ENCODE peak calls at places on chromosomes 4 and X, in eight cellular contexts. One of them, this sample, is unnamed. For H3K4me1, the result is how much of the 10 kb centered on the place peaks cover.

GRCh38 chr4:65071532-65071931 is 598.8 kb downstream of the EPHA5 start:
- DNase-seq in CD8-positive, alpha-beta T cell: no peak
- DNase-seq in ascending aorta: no peak
- DNase-seq in lower lobe of right lung: no peak
- DNase-seq in heart right ventricle: no peak
- DNase-seq in tibial nerve: no peak
- DNase-seq in pancreas: no peak
- DNase-seq in astrocyte: peak
- DNase-seq in this sample: no peak

GRCh38 chrX:13125188-13125587 is 80.8 kb upstream of the FAM9C start:
- DNase-seq in astrocyte: no peak
- DNase-seq in tibial nerve: no peak
- DNase-seq in lower lobe of right lung: no peak
- DNase-seq in heart right ventricle: no peak
- DNase-seq in CD8-positive, alpha-beta T cell: no peak
- DNase-seq in ascending aorta: no peak
- DNase-seq in pancreas: no peak
- DNase-seq in this sample: no peak

GRCh38 chrX:20487227-20487626 is 220.5 kb upstream of the RPS6KA3 start:
- DNase-seq in astrocyte: peak
- DNase-seq in lower lobe of right lung: no peak
- DNase-seq in heart right ventricle: no peak
- DNase-seq in pancreas: no peak
- DNase-seq in CD8-positive, alpha-beta T cell: no peak
- DNase-seq in tibial nerve: no peak
- DNase-seq in ascending aorta: no peak
- DNase-seq in this sample: no peak

GRCh38 chr4:119227690-119228089 is 15.2 kb downstream of the USP53 start:
- DNase-seq in CD8-positive, alpha-beta T cell: no peak
- DNase-seq in ascending aorta: no peak
- DNase-seq in lower lobe of right lung: no peak
- DNase-seq in pancreas: no peak
- DNase-seq in astrocyte: peak
- DNase-seq in heart right ventricle: no peak
- DNase-seq in tibial nerve: no peak
- DNase-seq in this sample: no peak

GRCh38 chr4:91734682-91735081 is 569.1 kb upstream of the GRID2 start:
- DNase-seq in pancreas: no peak
- DNase-seq in CD8-positive, alpha-beta T cell: no peak
- DNase-seq in astrocyte: no peak
- DNase-seq in lower lobe of right lung: no peak
- DNase-seq in heart right ventricle: no peak
- DNase-seq in tibial nerve: no peak
- DNase-seq in ascending aorta: no peak
- DNase-seq in this sample: no peak

GRCh38 chr4:101230806-101231426 is 116.4 kb downstream of the PPP3CA start:
- DNase-seq in CD8-positive, alpha-beta T cell: no peak
- DNase-seq in pancreas: no peak
- DNase-seq in ascending aorta: no peak
- DNase-seq in astrocyte: no peak
- DNase-seq in tibial nerve: no peak
- DNase-seq in lower lobe of right lung: no peak
- DNase-seq in heart right ventricle: no peak
- DNase-seq in this sample: no peak

GRCh38 chr4:81470456-81471327 is 1.0 kb downstream of the RASGEF1B start:
- DNase-seq in lower lobe of right lung: peak
- DNase-seq in tibial nerve: peak
- DNase-seq in CD8-positive, alpha-beta T cell: peak
- DNase-seq in pancreas: peak
- DNase-seq in astrocyte: no peak
- DNase-seq in ascending aorta: peak
- DNase-seq in heart right ventricle: peak
- DNase-seq in this sample: peak

GRCh38 chr4:112633477-112634235 is 3.1 kb downstream of the ZGRF1 start:
- DNase-seq in CD8-positive, alpha-beta T cell: no peak
- DNase-seq in tibial nerve: no peak
- DNase-seq in ascending aorta: no peak
- DNase-seq in pancreas: no peak
- DNase-seq in lower lobe of right lung: no peak
- DNase-seq in heart right ventricle: no peak
- DNase-seq in astrocyte: peak
- DNase-seq in this sample: no peak

GRCh38 chrX:318068-318738 is 393 bp downstream of the GTPBP6 start:
- DNase-seq in CD8-positive, alpha-beta T cell: peak
- DNase-seq in lower lobe of right lung: peak
- DNase-seq in pancreas: peak
- DNase-seq in ascending aorta: peak
- DNase-seq in tibial nerve: peak
- DNase-seq in heart right ventricle: peak
- DNase-seq in astrocyte: peak
- DNase-seq in this sample: peak

GRCh38 chr4:4852591-4853362 is 6.7 kb upstream of the MSX1 start:
- DNase-seq in CD8-positive, alpha-beta T cell: no peak
- DNase-seq in heart right ventricle: no peak
- DNase-seq in pancreas: no peak
- DNase-seq in astrocyte: peak
- DNase-seq in ascending aorta: no peak
- DNase-seq in lower lobe of right lung: no peak
- DNase-seq in tibial nerve: no peak
- DNase-seq in this sample: peak

GRCh38 chr4:7802093-7802726 is 137.5 kb downstream of the AFAP1 start:
- DNase-seq in pancreas: peak
- DNase-seq in CD8-positive, alpha-beta T cell: peak
- DNase-seq in heart right ventricle: peak
- DNase-seq in astrocyte: peak
- DNase-seq in ascending aorta: no peak
- DNase-seq in tibial nerve: peak
- DNase-seq in lower lobe of right lung: peak
- DNase-seq in this sample: peak

GRCh38 chr4:84804126-84804525 is 162.4 kb downstream of the WDFY3 start:
- DNase-seq in lower lobe of right lung: no peak
- DNase-seq in CD8-positive, alpha-beta T cell: no peak
- DNase-seq in pancreas: no peak
- DNase-seq in heart right ventricle: no peak
- DNase-seq in astrocyte: peak
- DNase-seq in tibial nerve: no peak
- DNase-seq in ascending aorta: no peak
- DNase-seq in this sample: no peak

GRCh38 chrX:129779747-129780146 is at the start of gene SASH3:
- DNase-seq in astrocyte: no peak
- DNase-seq in lower lobe of right lung: peak
- DNase-seq in ascending aorta: peak
- DNase-seq in heart right ventricle: peak
- DNase-seq in tibial nerve: peak
- DNase-seq in pancreas: no peak
- DNase-seq in CD8-positive, alpha-beta T cell: peak
- DNase-seq in this sample: peak

GRCh38 chr4:124018383-124019317 is 622.1 kb downstream of the SPRY1 start:
- DNase-seq in heart right ventricle: peak
- DNase-seq in ascending aorta: no peak
- DNase-seq in CD8-positive, alpha-beta T cell: no peak
- DNase-seq in pancreas: no peak
- DNase-seq in tibial nerve: peak
- DNase-seq in astrocyte: peak
- DNase-seq in lower lobe of right lung: no peak
- DNase-seq in this sample: no peak

GRCh38 chr4:115234405-115235093 is 121.1 kb upstream of the NDST4 start:
- DNase-seq in heart right ventricle: no peak
- DNase-seq in pancreas: no peak
- DNase-seq in tibial nerve: peak
- DNase-seq in CD8-positive, alpha-beta T cell: no peak
- DNase-seq in astrocyte: no peak
- DNase-seq in lower lobe of right lung: no peak
- DNase-seq in ascending aorta: no peak
- DNase-seq in this sample: no peak

GRCh38 chr4:150257338-150257737 is 179.1 kb downstream of the DCLK2 start:
- DNase-seq in astrocyte: no peak
- DNase-seq in tibial nerve: no peak
- DNase-seq in pancreas: no peak
- DNase-seq in CD8-positive, alpha-beta T cell: no peak
- DNase-seq in ascending aorta: no peak
- DNase-seq in lower lobe of right lung: no peak
- DNase-seq in heart right ventricle: no peak
- DNase-seq in this sample: no peak

GRCh38 chr4:64545593-64545992 is 136.3 kb upstream of the TECRL start:
- DNase-seq in heart right ventricle: no peak
- DNase-seq in tibial nerve: no peak
- DNase-seq in lower lobe of right lung: no peak
- DNase-seq in pancreas: no peak
- DNase-seq in ascending aorta: no peak
- DNase-seq in astrocyte: no peak
- DNase-seq in CD8-positive, alpha-beta T cell: no peak
- DNase-seq in this sample: peak

GRCh38 chr4:37604464-37604863 is 81.7 kb downstream of the RELL1 start:
- DNase-seq in ascending aorta: no peak
- DNase-seq in CD8-positive, alpha-beta T cell: no peak
- DNase-seq in lower lobe of right lung: no peak
- DNase-seq in pancreas: no peak
- DNase-seq in astrocyte: peak
- DNase-seq in heart right ventricle: no peak
- DNase-seq in tibial nerve: no peak
- DNase-seq in this sample: no peak

GRCh38 chr4:89583106-89583505 is 253.9 kb downstream of the SNCA start:
- DNase-seq in astrocyte: no peak
- DNase-seq in CD8-positive, alpha-beta T cell: no peak
- DNase-seq in pancreas: no peak
- DNase-seq in lower lobe of right lung: no peak
- DNase-seq in heart right ventricle: no peak
- DNase-seq in tibial nerve: no peak
- DNase-seq in ascending aorta: no peak
- DNase-seq in this sample: no peak

GRCh38 chr4:152983221-152983620 is 47.1 kb downstream of the FHDC1 start:
- DNase-seq in tibial nerve: no peak
- DNase-seq in pancreas: no peak
- DNase-seq in heart right ventricle: no peak
- DNase-seq in ascending aorta: no peak
- DNase-seq in CD8-positive, alpha-beta T cell: no peak
- DNase-seq in lower lobe of right lung: no peak
- DNase-seq in astrocyte: peak
- DNase-seq in this sample: no peak

GRCh38 chrX:132815643-132816042 is 142.8 kb downstream of the HS6ST2 start:
- DNase-seq in heart right ventricle: no peak
- DNase-seq in lower lobe of right lung: no peak
- DNase-seq in astrocyte: no peak
- DNase-seq in CD8-positive, alpha-beta T cell: no peak
- DNase-seq in ascending aorta: no peak
- DNase-seq in pancreas: no peak
- DNase-seq in tibial nerve: no peak
- DNase-seq in this sample: no peak

GRCh38 chr4:5469151-5469775 is 239.1 kb downstream of the EVC2 start:
- DNase-seq in ascending aorta: no peak
- DNase-seq in lower lobe of right lung: no peak
- DNase-seq in CD8-positive, alpha-beta T cell: no peak
- DNase-seq in astrocyte: no peak
- DNase-seq in tibial nerve: no peak
- DNase-seq in pancreas: no peak
- DNase-seq in heart right ventricle: no peak
- DNase-seq in this sample: no peak

GRCh38 chr4:128060130-128060619 is 937 bp upstream of the LARP1B start:
- DNase-seq in pancreas: no peak
- DNase-seq in heart right ventricle: no peak
- DNase-seq in tibial nerve: no peak
- DNase-seq in CD8-positive, alpha-beta T cell: no peak
- DNase-seq in astrocyte: no peak
- DNase-seq in ascending aorta: no peak
- DNase-seq in lower lobe of right lung: no peak
- DNase-seq in this sample: no peak

GRCh38 chrX:68824565-68825125 is 4.2 kb upstream of the EFNB1 start:
- DNase-seq in tibial nerve: no peak
- DNase-seq in CD8-positive, alpha-beta T cell: no peak
- DNase-seq in lower lobe of right lung: no peak
- DNase-seq in ascending aorta: no peak
- DNase-seq in pancreas: no peak
- DNase-seq in heart right ventricle: no peak
- DNase-seq in astrocyte: no peak
- DNase-seq in this sample: no peak

GRCh38 chrX:21972721-21973120 is 32.2 kb downstream of the SMS start:
- DNase-seq in ascending aorta: no peak
- DNase-seq in lower lobe of right lung: no peak
- DNase-seq in pancreas: no peak
- DNase-seq in heart right ventricle: no peak
- DNase-seq in CD8-positive, alpha-beta T cell: peak
- DNase-seq in tibial nerve: no peak
- DNase-seq in astrocyte: peak
- DNase-seq in this sample: no peak

GRCh38 chr4:65391814-65392213 is 278.5 kb downstream of the EPHA5 start:
- DNase-seq in CD8-positive, alpha-beta T cell: no peak
- DNase-seq in pancreas: no peak
- DNase-seq in lower lobe of right lung: no peak
- DNase-seq in astrocyte: no peak
- DNase-seq in heart right ventricle: no peak
- DNase-seq in tibial nerve: no peak
- DNase-seq in ascending aorta: no peak
- DNase-seq in this sample: no peak

GRCh38 chr4:184165291-184165690 is 52.4 kb downstream of the ENPP6 start:
- DNase-seq in tibial nerve: no peak
- DNase-seq in ascending aorta: no peak
- DNase-seq in astrocyte: peak
- DNase-seq in CD8-positive, alpha-beta T cell: no peak
- DNase-seq in lower lobe of right lung: no peak
- DNase-seq in heart right ventricle: no peak
- DNase-seq in pancreas: no peak
- DNase-seq in this sample: no peak

GRCh38 chr4:19969492-19969891 is 282.2 kb upstream of the SLIT2 start:
- DNase-seq in pancreas: no peak
- DNase-seq in lower lobe of right lung: no peak
- DNase-seq in heart right ventricle: no peak
- DNase-seq in ascending aorta: no peak
- DNase-seq in astrocyte: no peak
- DNase-seq in tibial nerve: no peak
- DNase-seq in CD8-positive, alpha-beta T cell: no peak
- DNase-seq in this sample: no peak
- TF ChIP-seq CTCF in pancreas: no peak
- TF ChIP-seq CTCF in lower lobe of right lung: no peak
- TF ChIP-seq CTCF in heart right ventricle: no peak
- TF ChIP-seq CTCF in ascending aorta: no peak
- TF ChIP-seq CTCF in astrocyte: no peak
- TF ChIP-seq CTCF in tibial nerve: no peak
- TF ChIP-seq CTCF in CD8-positive, alpha-beta T cell: no peak
- TF ChIP-seq CTCF in this sample: no peak

GRCh38 chr4:26820346-26820745 is 40.3 kb upstream of the STIM2 start:
- DNase-seq in ascending aorta: no peak
- DNase-seq in lower lobe of right lung: no peak
- DNase-seq in heart right ventricle: no peak
- DNase-seq in pancreas: no peak
- DNase-seq in tibial nerve: no peak
- DNase-seq in astrocyte: no peak
- DNase-seq in CD8-positive, alpha-beta T cell: no peak
- DNase-seq in this sample: no peak
- H3K4me1 ChIP-seq in ascending aorta: under half
- H3K4me1 ChIP-seq in lower lobe of right lung: under half
- H3K4me1 ChIP-seq in heart right ventricle: under half
- H3K4me1 ChIP-seq in pancreas: under half
- H3K4me1 ChIP-seq in tibial nerve: under half
- H3K4me1 ChIP-seq in astrocyte: under half
- H3K4me1 ChIP-seq in CD8-positive, alpha-beta T cell: under half
- H3K4me1 ChIP-seq in this sample: under half

GRCh38 chr4:13933163-13933562 is 305.6 kb upstream of the BOD1L1 start:
- DNase-seq in CD8-positive, alpha-beta T cell: no peak
- DNase-seq in astrocyte: peak
- DNase-seq in heart right ventricle: no peak
- DNase-seq in pancreas: no peak
- DNase-seq in ascending aorta: no peak
- DNase-seq in lower lobe of right lung: no peak
- DNase-seq in tibial nerve: no peak
- DNase-seq in this sample: no peak
- TF ChIP-seq CTCF in CD8-positive, alpha-beta T cell: no peak
- TF ChIP-seq CTCF in astrocyte: no peak
- TF ChIP-seq CTCF in heart right ventricle: no peak
- TF ChIP-seq CTCF in pancreas: no peak
- TF ChIP-seq CTCF in ascending aorta: no peak
- TF ChIP-seq CTCF in lower lobe of right lung: no peak
- TF ChIP-seq CTCF in tibial nerve: no peak
- TF ChIP-seq CTCF in this sample: no peak

GRCh38 chr4:142380052-142380598 is 466.0 kb downstream of the INPP4B start:
- DNase-seq in heart right ventricle: no peak
- DNase-seq in astrocyte: no peak
- DNase-seq in lower lobe of right lung: no peak
- DNase-seq in ascending aorta: no peak
- DNase-seq in tibial nerve: no peak
- DNase-seq in CD8-positive, alpha-beta T cell: no peak
- DNase-seq in pancreas: no peak
- DNase-seq in this sample: no peak
- H3K4me1 ChIP-seq in heart right ventricle: half or more
- H3K4me1 ChIP-seq in astrocyte: under half
- H3K4me1 ChIP-seq in lower lobe of right lung: under half
- H3K4me1 ChIP-seq in ascending aorta: under half
- H3K4me1 ChIP-seq in tibial nerve: under half
- H3K4me1 ChIP-seq in CD8-positive, alpha-beta T cell: under half
- H3K4me1 ChIP-seq in pancreas: under half
- H3K4me1 ChIP-seq in this sample: under half

This sample was measured in upper lobe of right lung.